ENCODE peak calls at places on chromosomes 12 and 14, in nine cellular contexts. K, B, V, X, A, Q, O, Z and P are unnamed samples.

GRCh38 chr12:92538970-92539749 is 163.6 kb upstream of the PLEKHG7 start:
- DNase-seq in B (peak; percentile 54), A (no peak), O (no peak), X (peak; percentile 80), Q (no peak), V (no peak), K (peak; percentile 53), Z (peak; percentile 8), P (no peak)

GRCh38 chr14:33922125-33922524 is 28.7 kb downstream of the EGLN3 start:
- DNase-seq in X (no peak), A (no peak), K (no peak), B (no peak), V (no peak), O (no peak), Z (no peak), Q (no peak), P (no peak)

GRCh38 chr14:90642239-90642717 is 174.0 kb downstream of the TTC7B start:
- DNase-seq in B (no peak), A (no peak), V (no peak), K (no peak), O (no peak), Z (peak; percentile 24), Q (no peak), X (peak; percentile 32), P (no peak)

GRCh38 chr12:26691234-26691970 is 141.6 kb downstream of the ITPR2 start:
- DNase-seq in X (peak; percentile 99), A (no peak), Q (peak; percentile 64), Z (peak; percentile 93), B (peak; percentile 84), O (peak; percentile 64), V (no peak), K (no peak), P (no peak)

GRCh38 chr12:25249951-25250738 is 584 bp downstream of the KRAS start:
- DNase-seq in B (no peak), X (peak; percentile 20), O (peak; percentile 67), Z (no peak), V (peak; percentile 40), Q (peak; percentile 23), A (peak; percentile 42), K (peak; percentile 74), P (peak; percentile 62)

GRCh38 chr14:103539056-103539825 is 10.2 kb downstream of the TRMT61A start:
- DNase-seq in X (no peak), Q (no peak), B (no peak), K (no peak), A (no peak), Z (no peak), V (no peak), O (no peak), P (peak; percentile 23)

GRCh38 chr14:38279556-38279955 is 23.7 kb upstream of the CLEC14A start:
- DNase-seq in Z (no peak), B (no peak), V (no peak), A (no peak), Q (no peak), K (no peak), O (no peak), X (no peak), P (no peak)

GRCh38 chr14:54902521-54903420 is at the start of gene GCH1:
- DNase-seq in K (peak; percentile 91), V (peak; percentile 77), A (peak; percentile 53), X (peak; percentile 16), O (peak; percentile 62), Z (no peak), B (no peak), Q (peak; percentile 69), P (peak; percentile 56)

GRCh38 chr14:104721704-104722431 is 2.2 kb upstream of the ADSS1 start:
- DNase-seq in X (peak; percentile 34), V (no peak), Q (no peak), B (no peak), A (peak; percentile 70), O (peak; percentile 69), K (no peak), Z (no peak), P (peak; percentile 94)

GRCh38 chr12:51270067-51270846 is at the start of gene SMAGP:
- DNase-seq in Z (no peak), X (peak; percentile 21), V (peak; percentile 44), O (peak; percentile 65), K (peak; percentile 90), Q (peak; percentile 61), A (peak; percentile 28), B (no peak), P (peak; percentile 52)

GRCh38 chr14:68043752-68044151 is 224.2 kb downstream of the RAD51B start:
- DNase-seq in B (no peak), O (no peak), Z (no peak), X (no peak), Q (no peak), V (no peak), A (no peak), K (no peak), P (no peak)

GRCh38 chr14:97218336-97218712 is 421.1 kb downstream of the VRK1 start:
- DNase-seq in B (no peak), X (no peak), O (no peak), Q (no peak), Z (no peak), V (no peak), K (no peak), A (no peak), P (no peak)

GRCh38 chr12:39319180-39319579 is 123.7 kb downstream of the KIF21A start:
- DNase-seq in Z (no peak), X (no peak), B (no peak), V (no peak), A (no peak), O (no peak), Q (no peak), K (no peak), P (no peak)

DNA sequence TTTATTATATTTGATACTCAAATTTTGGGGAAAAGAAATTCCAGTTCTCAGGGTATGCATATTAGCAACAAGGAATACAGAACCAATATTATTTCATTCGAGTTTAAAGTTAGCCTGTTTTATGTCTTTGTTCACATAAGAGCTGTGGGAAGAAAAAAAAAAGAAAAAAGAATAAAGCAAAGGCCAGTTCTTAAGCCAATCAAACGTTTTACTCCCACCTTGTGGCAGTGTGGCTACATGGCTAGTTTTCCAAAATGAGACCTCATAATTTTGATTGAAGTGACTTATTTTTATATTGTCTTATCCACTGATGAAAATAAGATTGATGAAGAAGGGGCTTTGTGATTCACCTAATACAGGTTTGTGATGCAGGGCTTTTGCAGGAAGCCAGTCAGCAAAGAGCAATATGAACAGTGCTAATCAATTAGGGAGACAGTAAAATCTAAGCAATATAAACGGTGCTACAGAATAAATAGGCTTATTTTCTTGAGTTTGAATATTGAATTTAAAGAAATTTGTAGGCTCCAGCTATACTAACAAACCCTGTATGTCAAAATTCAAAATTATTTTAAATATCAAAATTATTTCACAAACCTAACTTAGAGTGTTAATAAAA is 624.1 kb upstream of the FOXG1 start:
- DNase-seq in V (no peak), K (no peak), A (no peak), O (no peak), Q (no peak), X (no peak), B (no peak), Z (peak; percentile 12), P (no peak)
- TF ChIP-seq CTCF in V (no peak), K (no peak), A (no peak), O (no peak), Q (peak; percentile 37), X (no peak), B (no peak), Z (peak; percentile 64), P (no peak)

DNA sequence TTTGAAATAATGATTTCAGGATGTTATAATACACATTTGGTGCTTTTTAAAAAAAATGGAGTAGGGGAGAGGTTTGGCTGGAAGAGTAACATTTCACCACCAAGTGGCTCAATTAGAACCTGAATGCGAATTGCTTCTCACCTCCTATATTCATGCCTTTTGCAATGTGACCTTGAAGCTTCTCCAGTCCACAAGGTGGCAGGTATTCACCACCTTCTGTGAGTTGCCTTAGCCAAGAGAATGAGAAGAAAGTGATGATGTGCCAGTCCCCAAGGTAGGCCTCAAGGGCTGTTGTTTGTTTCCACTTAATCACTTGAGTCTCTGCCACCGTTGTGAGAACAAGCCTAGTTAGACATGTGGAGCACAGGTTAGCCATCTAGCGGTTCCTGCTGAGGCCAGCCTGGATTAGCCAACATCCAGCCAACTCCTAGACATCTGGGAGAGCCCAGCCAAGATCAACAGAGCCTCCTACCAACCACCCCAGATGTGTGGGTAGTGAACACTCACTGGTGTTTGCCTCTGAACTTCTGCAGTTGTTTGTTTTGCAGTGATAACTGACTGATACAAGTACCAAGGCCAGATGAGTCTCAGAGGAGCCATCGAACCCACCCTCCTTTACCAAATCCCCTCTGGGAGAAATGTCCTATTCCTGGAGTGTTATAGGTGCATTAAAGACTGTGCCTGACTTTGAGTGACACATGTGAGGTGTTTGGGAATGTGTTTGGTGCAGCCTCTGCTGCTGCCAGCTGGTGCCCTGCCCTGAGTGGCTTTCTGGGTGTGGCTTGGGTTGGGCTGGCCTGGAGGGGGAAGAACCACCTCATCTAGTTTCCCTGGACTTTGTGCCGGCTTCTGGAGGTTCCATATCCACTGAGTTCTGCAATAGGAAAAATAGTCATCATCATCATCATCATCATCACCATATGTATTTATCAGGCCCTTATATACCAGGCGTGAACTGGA is 132.5 kb upstream of the RFLNA start:
- DNase-seq in V (no peak), X (no peak), O (no peak), B (no peak), K (no peak), Q (no peak), Z (no peak), A (no peak), P (no peak)
- TF ChIP-seq CTCF in V (no peak), X (no peak), O (no peak), B (no peak), K (no peak), Q (no peak), Z (no peak), A (no peak), P (no peak)

DNA sequence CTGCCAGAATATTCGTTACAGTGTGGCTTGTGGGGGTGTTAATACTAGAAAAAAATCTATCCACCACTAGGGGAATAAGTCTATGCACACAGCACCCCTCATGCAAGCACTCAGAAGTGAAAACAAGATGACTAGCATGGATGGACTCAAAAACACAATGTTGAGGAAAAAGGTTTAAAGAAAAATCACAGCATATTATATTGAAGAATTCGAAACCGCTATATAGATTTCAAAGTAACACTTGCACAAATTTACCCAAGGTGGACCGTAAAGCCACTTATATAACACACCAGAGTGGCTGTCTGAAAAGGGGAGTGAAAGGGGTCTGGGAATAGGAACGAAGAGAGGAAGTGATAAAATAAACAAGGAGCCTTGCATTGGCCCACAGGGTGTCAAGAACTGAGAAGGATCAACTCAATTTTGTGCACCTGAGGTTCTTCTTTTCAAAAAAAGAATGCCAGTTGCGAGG is 540 bp downstream of the ABCD4 start:
- DNase-seq in X (peak; percentile 56), B (no peak), Z (peak; percentile 38), A (no peak), K (peak; percentile 73), O (no peak), Q (peak; percentile 71), V (peak; percentile 23), P (no peak)
- TF ChIP-seq CTCF in X (peak; percentile 50), B (peak; percentile 62), Z (peak; percentile 64), A (peak; percentile 50), K (no peak), O (peak; percentile 42), Q (peak; percentile 30), V (peak; percentile 52), P (peak; percentile 41)

GRCh38 chr12:78331764-78332163 is 501.1 kb downstream of the NAV3 start:
- DNase-seq in B (no peak), X (no peak), Z (no peak), A (no peak), K (no peak), O (no peak), Q (no peak), V (no peak), P (no peak)

GRCh38 chr12:78328524-78328923 is 497.8 kb downstream of the NAV3 start:
- DNase-seq in A (no peak), X (no peak), V (no peak), K (no peak), Z (no peak), B (no peak), Q (no peak), O (no peak), P (no peak)

GRCh38 chr12:78330131-78330530 is 499.4 kb downstream of the NAV3 start:
- DNase-seq in A (no peak), Z (no peak), X (no peak), Q (no peak), V (no peak), K (no peak), O (no peak), B (no peak), P (no peak)
- TF ChIP-seq CTCF in A (no peak), Z (no peak), X (no peak), Q (no peak), V (no peak), K (no peak), O (no peak), B (no peak), P (no peak)